ENCODE peak calls at places on chromosomes 4 and X, in nine cellular contexts. S is upper lobe of left lung; M is A549; X is colonic mucosa; Y is tibial artery; A is mesendoderm; Q is kidney; R is ovary; E is CD8-positive, alpha-beta memory T cell. H is an unnamed sample.

GRCh38 chr4:55851885-55852284 is 1.6 kb upstream of the EXOC1 start:
- DNase-seq in X (peak), E (peak), Y (no peak), R (no peak), A (peak), S (no peak), Q (no peak), M (no peak), H (peak)

GRCh38 chrX:101430457-101431078 is 22.5 kb downstream of the HNRNPH2 start:
- DNase-seq in X (no peak), R (no peak), Q (no peak), S (no peak), M (peak), Y (no peak), A (no peak), E (no peak), H (no peak)

GRCh38 chr4:158428242-158428641 is 93.4 kb upstream of the RXFP1 start:
- DNase-seq in A (no peak), S (no peak), Q (no peak), X (no peak), Y (no peak), M (no peak), E (no peak), R (no peak), H (no peak)

GRCh38 chrX:3548743-3549441 is 164.6 kb downstream of the PRKX start:
- DNase-seq in S (no peak), A (peak), M (peak), E (no peak), Q (no peak), X (no peak), Y (no peak), R (no peak), H (peak)

GRCh38 chr4:110586137-110586850 is 36.6 kb downstream of the PITX2 start:
- DNase-seq in M (peak), A (peak), R (no peak), Q (no peak), Y (no peak), E (no peak), X (no peak), S (no peak), H (peak)

GRCh38 chr4:126647756-126648396 is 984.9 kb upstream of the INTU start:
- DNase-seq in Q (no peak), Y (no peak), M (no peak), R (no peak), S (no peak), X (no peak), A (no peak), E (no peak), H (no peak)

GRCh38 chrX:44651347-44651746 is 108.7 kb upstream of the FUNDC1 start:
- DNase-seq in Y (no peak), E (no peak), Q (no peak), M (no peak), R (no peak), X (no peak), A (peak), S (no peak), H (no peak)

GRCh38 chrX:16714504-16714903 is 2.0 kb upstream of the CTPS2 start:
- DNase-seq in R (no peak), X (no peak), Y (no peak), A (no peak), M (no peak), S (no peak), E (no peak), Q (no peak), H (no peak)

GRCh38 chr4:108029321-108029720 is 39.6 kb downstream of the HADH start:
- DNase-seq in X (no peak), S (no peak), R (no peak), Y (no peak), A (no peak), M (no peak), E (peak), Q (no peak), H (no peak)

GRCh38 chr4:76559236-76560071 is 124.4 kb downstream of the SHROOM3 start:
- DNase-seq in R (no peak), Y (no peak), M (no peak), S (no peak), A (no peak), X (no peak), Q (no peak), E (no peak), H (peak)

GRCh38 chr4:16157609-16158503 is 68.4 kb downstream of the TAPT1 start:
- DNase-seq in M (no peak), Q (no peak), E (no peak), X (peak), S (no peak), A (peak), R (no peak), Y (no peak), H (no peak)

DNA sequence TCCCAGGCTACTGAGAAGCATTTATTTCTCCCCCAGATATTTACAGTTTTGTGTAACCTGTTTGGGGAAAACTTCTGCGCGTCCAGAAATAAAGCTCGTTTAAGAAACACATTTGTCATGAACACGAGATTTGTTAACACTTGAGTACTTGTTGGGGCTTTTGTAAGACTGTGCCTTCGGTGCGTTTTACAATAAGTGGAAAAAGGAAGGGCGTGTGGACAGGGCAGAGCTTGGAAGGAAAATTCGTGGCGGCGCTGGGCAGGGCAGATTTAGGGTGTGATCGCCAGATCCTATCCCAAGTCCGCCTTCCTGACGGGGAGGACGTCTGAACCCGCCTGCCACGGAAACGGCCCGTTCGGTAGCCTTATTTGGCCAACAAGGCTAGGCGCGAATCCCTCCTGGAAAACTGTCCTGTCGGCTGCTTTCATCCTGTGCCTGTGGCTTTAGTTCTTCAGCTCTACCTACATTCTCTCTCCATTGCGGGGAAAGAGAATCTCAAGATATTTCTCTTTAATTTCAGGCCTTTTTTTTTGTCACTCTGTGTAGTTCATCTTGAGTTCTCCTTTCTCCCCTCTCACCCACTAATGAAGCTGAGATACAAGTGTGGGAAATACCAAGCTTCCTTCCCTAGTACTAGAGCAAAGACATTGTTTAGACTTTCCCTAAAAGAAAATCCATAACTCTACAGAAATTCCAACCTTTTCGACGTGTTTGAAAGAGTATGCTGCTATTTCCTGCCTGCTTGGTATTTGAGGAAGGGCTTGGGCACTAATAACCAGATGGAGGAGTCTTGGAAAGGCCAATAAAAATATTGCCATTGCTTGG is 946 bp downstream of the PDLIM5 start:
- DNase-seq in X (peak), A (peak), M (peak), S (peak), E (no peak), Y (peak), R (peak), Q (peak), H (peak)
- H3K27ac ChIP-seq in X (peak), A (peak), M (peak), S (peak), E (peak), Y (peak), R (peak), Q (peak), H (peak)

GRCh38 chr4:98466868-98467599 is 191.4 kb downstream of the TSPAN5 start:
- DNase-seq in Y (no peak), R (no peak), M (no peak), X (no peak), E (no peak), S (no peak), Q (no peak), A (no peak), H (no peak)

GRCh38 chr4:98467627-98468072 is 190.8 kb downstream of the TSPAN5 start:
- DNase-seq in R (peak), Y (peak), X (peak), S (no peak), Q (no peak), E (peak), A (peak), M (peak), H (peak)

GRCh38 chr4:98469776-98470175 is 188.6 kb downstream of the TSPAN5 start:
- DNase-seq in R (no peak), Q (no peak), Y (no peak), E (no peak), M (no peak), S (no peak), X (no peak), A (peak), H (no peak)

GRCh38 chr4:98470366-98470765 is 188.0 kb downstream of the TSPAN5 start:
- DNase-seq in E (no peak), R (no peak), A (no peak), S (no peak), Q (no peak), M (no peak), X (no peak), Y (no peak), H (no peak)

GRCh38 chr4:98468744-98469143 is 189.7 kb downstream of the TSPAN5 start:
- DNase-seq in X (no peak), R (peak), Q (no peak), A (no peak), E (no peak), Y (no peak), M (no peak), S (no peak), H (no peak)
- H3K27ac ChIP-seq in X (no peak), R (peak), Q (no peak), A (no peak), E (no peak), Y (no peak), M (no peak), S (peak), H (no peak)

GRCh38 chrX:140229187-140229586 is 263.9 kb upstream of the CXorf66 start:
- DNase-seq in E (no peak), Y (no peak), X (no peak), R (no peak), S (no peak), A (peak), M (no peak), Q (no peak), H (no peak)
- H3K27ac ChIP-seq in E (no peak), Y (no peak), X (no peak), R (no peak), S (no peak), A (no peak), M (no peak), Q (no peak), H (no peak)

GRCh38 chr4:10094841-10095240 is 21.8 kb downstream of the WDR1 start:
- DNase-seq in Q (peak), R (no peak), A (no peak), Y (no peak), E (peak), M (no peak), S (no peak), X (no peak), H (no peak)

GRCh38 chr4:10096976-10097330 is 19.6 kb downstream of the WDR1 start:
- DNase-seq in S (no peak), Y (no peak), R (no peak), X (no peak), E (no peak), A (no peak), Q (no peak), M (no peak), H (no peak)

GRCh38 chr4:10096201-10096975 is 20.2 kb downstream of the WDR1 start:
- DNase-seq in S (no peak), R (peak), M (peak), X (peak), Q (peak), Y (peak), A (no peak), E (peak), H (peak)

GRCh38 chr4:10093801-10094552 is 22.6 kb downstream of the WDR1 start:
- DNase-seq in A (no peak), R (no peak), E (no peak), X (no peak), S (no peak), M (no peak), Y (no peak), Q (peak), H (no peak)

GRCh38 chr4:10095296-10095991 is 21.2 kb downstream of the WDR1 start:
- DNase-seq in X (no peak), E (no peak), R (no peak), S (no peak), A (no peak), Y (no peak), M (no peak), Q (peak), H (no peak)
- H3K27ac ChIP-seq in X (peak), E (peak), R (no peak), S (peak), A (no peak), Y (peak), M (peak), Q (peak), H (peak)

GRCh38 chr4:183533698-183534097 is 28.8 kb downstream of the ING2 start:
- DNase-seq in A (peak), M (no peak), S (peak), Q (no peak), R (no peak), X (no peak), Y (no peak), E (no peak), H (no peak)

GRCh38 chr4:183527326-183527725 is 22.5 kb downstream of the ING2 start:
- DNase-seq in R (no peak), E (no peak), M (no peak), Q (no peak), A (no peak), Y (no peak), X (no peak), S (no peak), H (no peak)

DNA sequence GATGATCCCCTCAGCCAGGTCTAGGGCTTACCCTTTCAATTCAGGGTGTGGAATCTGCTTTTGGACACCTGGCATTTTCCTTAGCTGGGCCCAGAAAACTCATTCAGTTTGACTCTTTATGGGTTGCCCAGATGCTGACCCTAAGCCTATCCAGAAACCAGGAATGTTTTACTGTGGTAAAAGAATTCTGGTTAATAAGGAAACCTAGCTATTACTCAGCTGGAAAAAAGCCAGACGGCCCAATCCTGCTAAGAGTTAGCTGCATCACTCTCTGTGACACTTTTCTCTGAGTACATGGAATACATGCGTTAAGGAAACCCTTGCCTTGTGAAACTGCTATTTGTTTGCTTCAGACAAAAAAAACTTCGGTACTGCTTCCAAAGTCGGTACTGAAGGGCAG is 28.0 kb downstream of the ING2 start:
- DNase-seq in X (no peak), A (no peak), E (no peak), Y (no peak), R (no peak), M (no peak), Q (no peak), S (no peak), H (no peak)
- H3K27ac ChIP-seq in X (no peak), A (no peak), E (no peak), Y (no peak), R (no peak), M (no peak), Q (no peak), S (no peak), H (no peak)

GRCh38 chr4:42512226-42512625 is 114.9 kb downstream of the SHISA3 start:
- DNase-seq in Q (no peak), Y (no peak), M (no peak), X (no peak), E (no peak), R (no peak), S (no peak), A (no peak), H (no peak)
- H3K27ac ChIP-seq in Q (no peak), Y (no peak), M (no peak), X (no peak), E (no peak), R (no peak), S (no peak), A (no peak), H (no peak)

GRCh38 chr4:163171590-163171989 is 4.9 kb upstream of the NAF1 start:
- DNase-seq in A (peak), E (no peak), Q (no peak), S (no peak), X (no peak), M (no peak), Y (no peak), R (no peak), H (no peak)
- H3K27ac ChIP-seq in A (no peak), E (no peak), Q (no peak), S (no peak), X (no peak), M (no peak), Y (no peak), R (no peak), H (no peak)

DNA sequence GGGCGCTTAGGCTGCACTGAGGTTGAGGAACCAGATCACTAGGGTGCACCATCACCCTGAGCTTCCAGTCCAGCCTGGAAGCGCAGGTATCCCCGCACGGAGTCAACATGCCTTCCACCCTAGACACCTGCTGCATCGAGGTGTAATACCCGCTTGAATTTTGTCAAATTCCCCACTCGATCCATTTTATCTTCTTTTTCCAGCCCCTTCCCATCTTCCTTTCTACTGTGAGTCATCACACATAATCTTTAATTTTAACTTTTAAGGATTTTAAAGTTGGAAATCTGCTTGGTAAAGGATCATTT is 824 bp downstream of the PLK4 start:
- DNase-seq in A (no peak), Q (no peak), X (no peak), Y (no peak), S (no peak), E (no peak), R (no peak), M (no peak), H (no peak)
- H3K27ac ChIP-seq in A (peak), Q (no peak), X (no peak), Y (no peak), S (peak), E (no peak), R (no peak), M (peak), H (peak)

GRCh38 chr4:98890698-98891097 is 38.2 kb downstream of the EIF4E start:
- DNase-seq in Q (no peak), M (no peak), A (no peak), E (no peak), Y (no peak), S (no peak), X (no peak), R (no peak), H (no peak)

GRCh38 chr4:98891533-98892337 is 37.2 kb downstream of the EIF4E start:
- DNase-seq in A (no peak), M (no peak), R (no peak), Q (no peak), X (no peak), E (no peak), Y (no peak), S (no peak), H (no peak)

GRCh38 chr4:98887137-98887536 is 41.8 kb downstream of the EIF4E start:
- DNase-seq in A (no peak), X (no peak), R (no peak), Y (no peak), E (no peak), M (no peak), S (no peak), Q (no peak), H (no peak)
- H3K27ac ChIP-seq in A (no peak), X (no peak), R (no peak), Y (no peak), E (no peak), M (no peak), S (no peak), Q (no peak), H (no peak)

GRCh38 chrX:32597777-32598176 is 613.6 kb downstream of the DMD start:
- DNase-seq in X (no peak), Y (no peak), S (no peak), R (no peak), E (no peak), A (no peak), M (no peak), Q (no peak), H (no peak)
- H3K27ac ChIP-seq in X (no peak), Y (peak), S (no peak), R (no peak), E (no peak), A (no peak), M (no peak), Q (no peak), H (no peak)

H was measured in small intestine.